ENCODE peak calls at places on chromosomes 6 and 20, in eight cellular contexts. One of them, this sample, is unnamed. For H3K27me3, the result is how much of the 10 kb centered on the place peaks cover.

GRCh38 chr6:37481793-37482192 is 17.9 kb downstream of the CCDC167 start:
- DNase-seq in WERI-Rb-1: peak
- DNase-seq in fibroblast of lung: no peak
- DNase-seq in psoas muscle: no peak
- DNase-seq in testis: no peak
- DNase-seq in cardiac muscle cell: no peak
- DNase-seq in tibial nerve: no peak
- DNase-seq in endodermal cell: peak
- DNase-seq in this sample: no peak

GRCh38 chr6:52876056-52876787 is 33.3 kb downstream of the GSTA3 start:
- DNase-seq in WERI-Rb-1: no peak
- DNase-seq in endodermal cell: no peak
- DNase-seq in psoas muscle: no peak
- DNase-seq in fibroblast of lung: peak
- DNase-seq in cardiac muscle cell: no peak
- DNase-seq in testis: no peak
- DNase-seq in tibial nerve: no peak
- DNase-seq in this sample: no peak

GRCh38 chr6:137688230-137688971 is 178.7 kb upstream of the TNFAIP3 start:
- DNase-seq in WERI-Rb-1: no peak
- DNase-seq in testis: no peak
- DNase-seq in endodermal cell: no peak
- DNase-seq in fibroblast of lung: no peak
- DNase-seq in psoas muscle: no peak
- DNase-seq in cardiac muscle cell: no peak
- DNase-seq in tibial nerve: no peak
- DNase-seq in this sample: no peak

GRCh38 chr20:3932277-3933073 is 43.3 kb downstream of the PANK2 start:
- DNase-seq in testis: no peak
- DNase-seq in WERI-Rb-1: no peak
- DNase-seq in cardiac muscle cell: no peak
- DNase-seq in tibial nerve: no peak
- DNase-seq in fibroblast of lung: peak
- DNase-seq in endodermal cell: no peak
- DNase-seq in psoas muscle: no peak
- DNase-seq in this sample: no peak

GRCh38 chr6:41680182-41680965 is 42.1 kb downstream of the MDFI start:
- DNase-seq in tibial nerve: no peak
- DNase-seq in testis: no peak
- DNase-seq in fibroblast of lung: no peak
- DNase-seq in psoas muscle: no peak
- DNase-seq in cardiac muscle cell: no peak
- DNase-seq in WERI-Rb-1: no peak
- DNase-seq in endodermal cell: peak
- DNase-seq in this sample: no peak

GRCh38 chr6:3194535-3195376 is 32.7 kb downstream of the TUBB2B start:
- DNase-seq in endodermal cell: peak
- DNase-seq in tibial nerve: no peak
- DNase-seq in testis: no peak
- DNase-seq in fibroblast of lung: peak
- DNase-seq in psoas muscle: no peak
- DNase-seq in cardiac muscle cell: peak
- DNase-seq in WERI-Rb-1: peak
- DNase-seq in this sample: peak

GRCh38 chr20:45097485-45098095 is 3.3 kb downstream of the KCNS1 start:
- DNase-seq in psoas muscle: no peak
- DNase-seq in testis: peak
- DNase-seq in fibroblast of lung: peak
- DNase-seq in cardiac muscle cell: peak
- DNase-seq in WERI-Rb-1: no peak
- DNase-seq in tibial nerve: no peak
- DNase-seq in endodermal cell: no peak
- DNase-seq in this sample: no peak

GRCh38 chr20:63132131-63132714 is 83.7 kb downstream of the YTHDF1 start:
- DNase-seq in endodermal cell: peak
- DNase-seq in psoas muscle: peak
- DNase-seq in WERI-Rb-1: no peak
- DNase-seq in cardiac muscle cell: no peak
- DNase-seq in testis: no peak
- DNase-seq in tibial nerve: no peak
- DNase-seq in fibroblast of lung: no peak
- DNase-seq in this sample: no peak

GRCh38 chr6:83019741-83020140 is 45.9 kb downstream of the UBE3D start:
- DNase-seq in endodermal cell: no peak
- DNase-seq in fibroblast of lung: no peak
- DNase-seq in tibial nerve: no peak
- DNase-seq in WERI-Rb-1: no peak
- DNase-seq in testis: no peak
- DNase-seq in cardiac muscle cell: no peak
- DNase-seq in psoas muscle: no peak
- DNase-seq in this sample: no peak

GRCh38 chr20:45067558-45067957 is 33.4 kb downstream of the KCNS1 start:
- DNase-seq in tibial nerve: no peak
- DNase-seq in psoas muscle: no peak
- DNase-seq in testis: no peak
- DNase-seq in endodermal cell: no peak
- DNase-seq in cardiac muscle cell: peak
- DNase-seq in WERI-Rb-1: no peak
- DNase-seq in fibroblast of lung: no peak
- DNase-seq in this sample: no peak

GRCh38 chr6:125994659-125995488 is 8.5 kb downstream of the TRMT11 start:
- DNase-seq in cardiac muscle cell: no peak
- DNase-seq in testis: no peak
- DNase-seq in tibial nerve: no peak
- DNase-seq in psoas muscle: no peak
- DNase-seq in endodermal cell: no peak
- DNase-seq in fibroblast of lung: no peak
- DNase-seq in WERI-Rb-1: peak
- DNase-seq in this sample: no peak

GRCh38 chr20:25309395-25310267 is 61.7 kb downstream of the PYGB start:
- DNase-seq in WERI-Rb-1: no peak
- DNase-seq in psoas muscle: no peak
- DNase-seq in endodermal cell: no peak
- DNase-seq in fibroblast of lung: peak
- DNase-seq in cardiac muscle cell: peak
- DNase-seq in testis: no peak
- DNase-seq in tibial nerve: peak
- DNase-seq in this sample: peak

GRCh38 chr6:90233994-90234393 is 62.6 kb downstream of the BACH2 start:
- DNase-seq in tibial nerve: no peak
- DNase-seq in psoas muscle: no peak
- DNase-seq in endodermal cell: no peak
- DNase-seq in WERI-Rb-1: no peak
- DNase-seq in cardiac muscle cell: no peak
- DNase-seq in fibroblast of lung: no peak
- DNase-seq in testis: no peak
- DNase-seq in this sample: no peak

GRCh38 chr20:41358717-41359116 is 7.9 kb downstream of the EMILIN3 start:
- DNase-seq in tibial nerve: no peak
- DNase-seq in WERI-Rb-1: no peak
- DNase-seq in cardiac muscle cell: no peak
- DNase-seq in psoas muscle: peak
- DNase-seq in testis: no peak
- DNase-seq in endodermal cell: no peak
- DNase-seq in fibroblast of lung: no peak
- DNase-seq in this sample: no peak

GRCh38 chr20:51628533-51629398 is 86.2 kb upstream of the NFATC2 start:
- DNase-seq in tibial nerve: no peak
- DNase-seq in fibroblast of lung: peak
- DNase-seq in testis: no peak
- DNase-seq in psoas muscle: no peak
- DNase-seq in endodermal cell: no peak
- DNase-seq in WERI-Rb-1: no peak
- DNase-seq in cardiac muscle cell: peak
- DNase-seq in this sample: no peak

GRCh38 chr20:22431419-22431818 is 153.0 kb downstream of the FOXA2 start:
- DNase-seq in fibroblast of lung: no peak
- DNase-seq in psoas muscle: no peak
- DNase-seq in testis: no peak
- DNase-seq in WERI-Rb-1: no peak
- DNase-seq in tibial nerve: no peak
- DNase-seq in endodermal cell: no peak
- DNase-seq in cardiac muscle cell: no peak
- DNase-seq in this sample: no peak
- TF ChIP-seq CTCF in fibroblast of lung: no peak
- TF ChIP-seq CTCF in psoas muscle: no peak
- TF ChIP-seq CTCF in testis: no peak
- TF ChIP-seq CTCF in WERI-Rb-1: no peak
- TF ChIP-seq CTCF in tibial nerve: no peak
- TF ChIP-seq CTCF in endodermal cell: no peak
- TF ChIP-seq CTCF in cardiac muscle cell: no peak
- TF ChIP-seq CTCF in this sample: no peak

DNA sequence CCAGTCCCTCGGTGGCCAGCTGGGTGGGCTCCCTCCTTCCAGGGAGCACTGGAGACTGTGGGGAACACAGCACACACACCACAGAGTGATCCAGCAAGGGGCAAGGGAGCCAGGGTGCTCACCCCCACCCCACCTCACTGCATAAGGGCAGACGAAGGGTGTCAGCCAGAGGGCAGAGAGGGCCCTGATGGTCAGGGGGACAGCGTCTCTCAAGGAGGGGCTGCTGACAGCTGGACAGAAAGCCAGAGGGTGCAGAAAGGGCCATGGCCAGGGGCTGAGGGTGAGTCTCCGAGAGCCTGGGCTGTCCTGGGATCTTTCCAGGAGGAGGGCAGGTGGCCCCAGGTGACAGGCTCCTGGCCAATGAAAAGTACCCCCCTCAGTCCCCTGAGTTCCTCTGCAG is 73.4 kb upstream of the PMEPA1 start:
- DNase-seq in endodermal cell: peak
- DNase-seq in tibial nerve: no peak
- DNase-seq in fibroblast of lung: no peak
- DNase-seq in cardiac muscle cell: no peak
- DNase-seq in WERI-Rb-1: no peak
- DNase-seq in testis: no peak
- DNase-seq in psoas muscle: no peak
- DNase-seq in this sample: no peak
- H3K27me3 ChIP-seq in endodermal cell: under half
- H3K27me3 ChIP-seq in tibial nerve: under half
- H3K27me3 ChIP-seq in fibroblast of lung: under half
- H3K27me3 ChIP-seq in cardiac muscle cell: under half
- H3K27me3 ChIP-seq in WERI-Rb-1: under half
- H3K27me3 ChIP-seq in testis: under half
- H3K27me3 ChIP-seq in psoas muscle: under half
- H3K27me3 ChIP-seq in this sample: under half

DNA sequence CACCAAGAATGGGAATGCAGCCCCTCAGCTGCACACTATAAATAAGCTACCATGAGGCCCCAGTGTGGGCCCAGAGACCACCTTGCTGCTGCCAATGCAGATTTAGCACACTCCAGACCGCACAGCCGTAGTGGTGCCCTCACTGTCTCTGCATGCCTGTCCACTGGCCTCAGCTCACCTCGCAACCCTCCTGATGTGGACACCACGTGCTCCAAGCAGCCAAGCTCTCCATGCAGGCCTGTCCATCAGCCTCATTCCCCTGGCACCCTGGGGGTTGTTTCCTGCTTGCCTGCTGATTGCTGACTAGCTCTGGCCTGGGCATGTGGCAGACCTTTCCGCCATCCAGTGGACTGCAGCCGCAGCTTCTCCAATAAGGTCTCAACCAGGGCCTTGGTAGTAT is 36.2 kb downstream of the ZBTB9 start:
- DNase-seq in endodermal cell: peak
- DNase-seq in tibial nerve: no peak
- DNase-seq in testis: no peak
- DNase-seq in psoas muscle: peak
- DNase-seq in fibroblast of lung: no peak
- DNase-seq in cardiac muscle cell: no peak
- DNase-seq in WERI-Rb-1: no peak
- DNase-seq in this sample: no peak
- TF ChIP-seq CTCF in endodermal cell: no peak
- TF ChIP-seq CTCF in tibial nerve: no peak
- TF ChIP-seq CTCF in testis: no peak
- TF ChIP-seq CTCF in psoas muscle: no peak
- TF ChIP-seq CTCF in fibroblast of lung: no peak
- TF ChIP-seq CTCF in cardiac muscle cell: no peak
- TF ChIP-seq CTCF in WERI-Rb-1: no peak
- TF ChIP-seq CTCF in this sample: no peak

GRCh38 chr6:167569879-167570278 is 245.0 kb downstream of the TTLL2 start:
- DNase-seq in tibial nerve: no peak
- DNase-seq in testis: peak
- DNase-seq in cardiac muscle cell: no peak
- DNase-seq in fibroblast of lung: no peak
- DNase-seq in endodermal cell: peak
- DNase-seq in psoas muscle: no peak
- DNase-seq in WERI-Rb-1: no peak
- DNase-seq in this sample: no peak

GRCh38 chr6:167571550-167571949 is 246.7 kb downstream of the TTLL2 start:
- DNase-seq in psoas muscle: no peak
- DNase-seq in testis: peak
- DNase-seq in cardiac muscle cell: no peak
- DNase-seq in fibroblast of lung: no peak
- DNase-seq in tibial nerve: no peak
- DNase-seq in endodermal cell: peak
- DNase-seq in WERI-Rb-1: peak
- DNase-seq in this sample: no peak

GRCh38 chr6:167569041-167569805 is 244.3 kb downstream of the TTLL2 start:
- DNase-seq in fibroblast of lung: no peak
- DNase-seq in tibial nerve: no peak
- DNase-seq in psoas muscle: no peak
- DNase-seq in endodermal cell: peak
- DNase-seq in testis: peak
- DNase-seq in cardiac muscle cell: no peak
- DNase-seq in WERI-Rb-1: no peak
- DNase-seq in this sample: no peak

GRCh38 chr6:167572106-167572505 is 247.2 kb downstream of the TTLL2 start:
- DNase-seq in psoas muscle: no peak
- DNase-seq in testis: peak
- DNase-seq in WERI-Rb-1: no peak
- DNase-seq in fibroblast of lung: no peak
- DNase-seq in cardiac muscle cell: no peak
- DNase-seq in endodermal cell: no peak
- DNase-seq in tibial nerve: no peak
- DNase-seq in this sample: no peak

DNA sequence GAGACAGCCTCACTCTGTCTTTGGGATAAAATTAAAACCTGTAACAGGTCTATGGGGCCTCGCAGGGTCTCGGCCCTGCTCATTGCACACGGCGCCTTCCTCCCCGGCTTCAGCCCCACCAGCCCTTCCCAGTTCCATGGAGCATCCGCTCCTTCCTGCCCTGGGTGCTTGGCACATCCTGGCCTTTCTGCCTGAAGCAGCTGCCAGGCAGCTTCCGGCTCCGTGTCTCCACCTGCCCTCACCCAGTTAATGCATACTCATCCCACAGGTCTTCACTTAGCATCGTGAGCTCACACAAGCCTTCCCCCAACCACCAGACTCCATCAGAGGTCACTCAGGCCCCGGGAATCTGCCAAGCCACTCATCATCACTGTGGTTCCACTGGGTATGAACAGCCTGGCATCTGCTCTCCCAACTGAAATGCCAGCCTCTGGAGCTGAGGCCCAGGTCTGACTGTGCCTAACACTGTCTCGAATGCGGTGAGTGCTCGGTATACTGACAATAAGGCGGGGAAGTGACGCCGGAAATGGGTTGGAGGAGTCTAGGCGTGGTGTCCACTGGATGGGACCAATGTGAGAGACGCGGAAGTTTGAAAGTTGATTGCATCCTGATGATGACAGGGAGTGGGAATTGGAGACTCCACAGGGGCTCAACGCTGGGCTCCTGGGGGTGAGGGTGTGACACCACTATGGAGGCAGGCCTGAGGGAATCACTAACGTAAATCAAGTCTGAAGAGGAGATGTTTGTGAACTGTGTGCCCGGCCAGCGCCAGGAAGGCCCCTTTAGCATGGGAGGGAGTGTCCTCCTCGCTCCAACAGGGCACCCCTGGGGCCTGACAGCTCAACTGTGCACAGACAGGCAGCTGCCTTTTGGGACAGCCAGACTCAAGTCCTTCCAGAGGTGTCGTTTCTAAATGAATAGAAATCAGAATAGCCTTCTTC is 245.8 kb downstream of the TTLL2 start:
- DNase-seq in tibial nerve: no peak
- DNase-seq in cardiac muscle cell: no peak
- DNase-seq in fibroblast of lung: no peak
- DNase-seq in testis: peak
- DNase-seq in endodermal cell: peak
- DNase-seq in WERI-Rb-1: no peak
- DNase-seq in psoas muscle: no peak
- DNase-seq in this sample: no peak
- H3K27me3 ChIP-seq in tibial nerve: under half
- H3K27me3 ChIP-seq in cardiac muscle cell: under half
- H3K27me3 ChIP-seq in fibroblast of lung: under half
- H3K27me3 ChIP-seq in testis: under half
- H3K27me3 ChIP-seq in endodermal cell: under half
- H3K27me3 ChIP-seq in WERI-Rb-1: under half
- H3K27me3 ChIP-seq in psoas muscle: under half
- H3K27me3 ChIP-seq in this sample: under half